ENCODE peak calls at places on chromosomes 13 and 19, in ten cellular contexts. M is NCI-H2081; H is SJSA1; A is activated B cell treated with CpG ODN at 0.5 μM for 24 hours; T is CD8-positive, alpha-beta T cell; S is T-cell; G is heart right ventricle; N is prostate gland; Z is stimulated activated CD8-positive, alpha-beta memory T cell treated with anti-CD3 and anti-CD28 coated beads, Interleukin-7, amount 100 ng/mL, for 48 hours; V is pons. B is an unnamed sample.

GRCh38 chr13:100208596-100208995 is 119.7 kb downstream of the PCCA start:
- DNase-seq in M (no peak), H (peak; percentile 41), A (no peak), T (no peak), S (no peak), G (no peak), N (no peak), Z (no peak), V (no peak), B (no peak)

GRCh38 chr13:38394777-38395504 is 45.3 kb downstream of the UFM1 start:
- DNase-seq in M (no peak), H (peak; percentile 44), A (no peak), T (no peak), S (no peak), G (no peak), N (no peak), Z (no peak), V (no peak), B (no peak)

GRCh38 chr13:111346281-111346680 is 25.8 kb downstream of the TEX29 start:
- DNase-seq in M (no peak), H (peak; percentile 61), A (no peak), T (no peak), S (no peak), G (peak; percentile 60), N (no peak), Z (no peak), V (no peak), B (no peak)

GRCh38 chr13:101757446-101758039 is 305.1 kb downstream of the ITGBL1 start:
- DNase-seq in M (peak; percentile 54), H (no peak), A (no peak), T (no peak), S (no peak), G (no peak), N (no peak), Z (no peak), V (peak; percentile 65), B (no peak)

GRCh38 chr19:13095934-13096890 is 6.4 kb downstream of the LYL1 start:
- DNase-seq in M (no peak), H (no peak), A (peak; percentile 41), T (no peak), S (no peak), G (peak; percentile 47), N (no peak), Z (no peak), V (peak; percentile 28), B (no peak)

GRCh38 chr19:28656644-28657043 is 556.3 kb downstream of the UQCRFS1 start:
- DNase-seq in M (no peak), H (no peak), A (no peak), T (no peak), S (no peak), G (no peak), N (no peak), Z (no peak), V (no peak), B (no peak)

GRCh38 chr19:21891086-21891485 is 55.1 kb upstream of the ZNF43 start:
- DNase-seq in M (no peak), H (no peak), A (no peak), T (no peak), S (no peak), G (no peak), N (no peak), Z (no peak), V (no peak), B (no peak)

GRCh38 chr19:32817913-32818476 is 51.6 kb downstream of the SLC7A9 start:
- DNase-seq in M (no peak), H (no peak), A (no peak), T (no peak), S (no peak), G (no peak), N (no peak), Z (no peak), V (no peak), B (no peak)

B was measured in SIG-M5.